ENCODE peak calls at places on chromosomes 11 and 22, in eight cellular contexts. One of them, this sample, is unnamed.
A peak's percentile ranks its signal among the peaks of the same experiment; 100 is the strongest.

GRCh38 chr11:34859496-34859895 is 56.7 kb downstream of the APIP start:
- DNase-seq in GM20000: no peak
- DNase-seq in IMR-90: no peak
- DNase-seq in RWPE1: no peak
- DNase-seq in esophagus squamous epithelium: no peak
- DNase-seq in bronchial epithelial cell: peak; percentile 22
- DNase-seq in Panc1: no peak
- DNase-seq in endothelial cell: no peak
- DNase-seq in this sample: no peak

GRCh38 chr22:30538280-30538679 is 8.3 kb downstream of the SEC14L6 start:
- DNase-seq in IMR-90: peak; percentile 19
- DNase-seq in esophagus squamous epithelium: no peak
- DNase-seq in bronchial epithelial cell: peak; percentile 70
- DNase-seq in endothelial cell: no peak
- DNase-seq in GM20000: no peak
- DNase-seq in RWPE1: no peak
- DNase-seq in Panc1: no peak
- DNase-seq in this sample: no peak

GRCh38 chr11:31956310-31956709 is 134.6 kb upstream of the RCN1 start:
- DNase-seq in bronchial epithelial cell: peak; percentile 61
- DNase-seq in RWPE1: no peak
- DNase-seq in esophagus squamous epithelium: no peak
- DNase-seq in IMR-90: peak; percentile 36
- DNase-seq in Panc1: no peak
- DNase-seq in endothelial cell: no peak
- DNase-seq in GM20000: no peak
- DNase-seq in this sample: no peak

GRCh38 chr11:15199693-15200092 is 85.0 kb downstream of the INSC start:
- DNase-seq in GM20000: no peak
- DNase-seq in RWPE1: peak; percentile 71
- DNase-seq in bronchial epithelial cell: peak; percentile 82
- DNase-seq in Panc1: no peak
- DNase-seq in esophagus squamous epithelium: no peak
- DNase-seq in IMR-90: peak; percentile 71
- DNase-seq in endothelial cell: no peak
- DNase-seq in this sample: peak; percentile 52

GRCh38 chr22:30246962-30247376 is 410 bp upstream of the LIF start:
- DNase-seq in endothelial cell: no peak
- DNase-seq in GM20000: no peak
- DNase-seq in esophagus squamous epithelium: no peak
- DNase-seq in RWPE1: no peak
- DNase-seq in bronchial epithelial cell: no peak
- DNase-seq in Panc1: no peak
- DNase-seq in IMR-90: no peak
- DNase-seq in this sample: no peak

GRCh38 chr11:93468286-93468685 is 74.9 kb downstream of the SMCO4 start:
- DNase-seq in GM20000: no peak
- DNase-seq in RWPE1: no peak
- DNase-seq in IMR-90: no peak
- DNase-seq in Panc1: no peak
- DNase-seq in bronchial epithelial cell: no peak
- DNase-seq in endothelial cell: no peak
- DNase-seq in esophagus squamous epithelium: no peak
- DNase-seq in this sample: no peak

GRCh38 chr22:28442264-28442950 is 237.2 kb downstream of the TTC28 start:
- DNase-seq in esophagus squamous epithelium: no peak
- DNase-seq in IMR-90: peak; percentile 69
- DNase-seq in endothelial cell: peak; percentile 81
- DNase-seq in RWPE1: peak; percentile 83
- DNase-seq in bronchial epithelial cell: peak; percentile 51
- DNase-seq in GM20000: peak; percentile 86
- DNase-seq in Panc1: no peak
- DNase-seq in this sample: no peak

GRCh38 chr11:69265911-69266510 is 27.9 kb upstream of the MYEOV start:
- DNase-seq in IMR-90: no peak
- DNase-seq in esophagus squamous epithelium: no peak
- DNase-seq in RWPE1: no peak
- DNase-seq in GM20000: no peak
- DNase-seq in bronchial epithelial cell: no peak
- DNase-seq in endothelial cell: no peak
- DNase-seq in Panc1: no peak
- DNase-seq in this sample: no peak

GRCh38 chr11:37988031-37988430 is 1390.0 kb upstream of the RAG2 start:
- DNase-seq in IMR-90: peak; percentile 17
- DNase-seq in RWPE1: no peak
- DNase-seq in GM20000: no peak
- DNase-seq in Panc1: no peak
- DNase-seq in bronchial epithelial cell: peak; percentile 67
- DNase-seq in endothelial cell: no peak
- DNase-seq in esophagus squamous epithelium: no peak
- DNase-seq in this sample: no peak

GRCh38 chr11:134557571-134558257 is 145.7 kb upstream of the B3GAT1 start:
- DNase-seq in bronchial epithelial cell: peak; percentile 40
- DNase-seq in endothelial cell: no peak
- DNase-seq in RWPE1: peak; percentile 38
- DNase-seq in GM20000: no peak
- DNase-seq in IMR-90: no peak
- DNase-seq in Panc1: no peak
- DNase-seq in esophagus squamous epithelium: no peak
- DNase-seq in this sample: no peak

GRCh38 chr22:33467718-33468117 is 409.5 kb upstream of the SYN3 start:
- DNase-seq in endothelial cell: no peak
- DNase-seq in GM20000: no peak
- DNase-seq in Panc1: no peak
- DNase-seq in IMR-90: no peak
- DNase-seq in esophagus squamous epithelium: no peak
- DNase-seq in bronchial epithelial cell: no peak
- DNase-seq in RWPE1: no peak
- DNase-seq in this sample: no peak

GRCh38 chr11:124900464-124900863 is 2.8 kb upstream of the ROBO4 start:
- DNase-seq in bronchial epithelial cell: peak; percentile 85
- DNase-seq in esophagus squamous epithelium: no peak
- DNase-seq in IMR-90: peak; percentile 93
- DNase-seq in Panc1: no peak
- DNase-seq in RWPE1: peak; percentile 89
- DNase-seq in GM20000: no peak
- DNase-seq in endothelial cell: no peak
- DNase-seq in this sample: no peak

GRCh38 chr22:39237276-39238123 is 7.3 kb downstream of the PDGFB start:
- DNase-seq in bronchial epithelial cell: no peak
- DNase-seq in endothelial cell: no peak
- DNase-seq in IMR-90: no peak
- DNase-seq in RWPE1: no peak
- DNase-seq in GM20000: peak; percentile 65
- DNase-seq in Panc1: no peak
- DNase-seq in esophagus squamous epithelium: no peak
- DNase-seq in this sample: no peak

GRCh38 chr11:73566977-73567755 is 30.7 kb downstream of the FAM168A start:
- DNase-seq in IMR-90: peak; percentile 41
- DNase-seq in esophagus squamous epithelium: no peak
- DNase-seq in GM20000: no peak
- DNase-seq in Panc1: no peak
- DNase-seq in bronchial epithelial cell: peak; percentile 58
- DNase-seq in RWPE1: no peak
- DNase-seq in endothelial cell: no peak
- DNase-seq in this sample: no peak

GRCh38 chr11:120835601-120836228 is 188.2 kb upstream of the TBCEL start:
- DNase-seq in IMR-90: peak; percentile 12
- DNase-seq in RWPE1: no peak
- DNase-seq in endothelial cell: no peak
- DNase-seq in esophagus squamous epithelium: no peak
- DNase-seq in bronchial epithelial cell: peak; percentile 17
- DNase-seq in GM20000: peak; percentile 57
- DNase-seq in Panc1: no peak
- DNase-seq in this sample: no peak
- TF ChIP-seq CTCF in IMR-90: no peak
- TF ChIP-seq CTCF in RWPE1: no peak
- TF ChIP-seq CTCF in endothelial cell: no peak
- TF ChIP-seq CTCF in esophagus squamous epithelium: no peak
- TF ChIP-seq CTCF in bronchial epithelial cell: no peak
- TF ChIP-seq CTCF in GM20000: no peak
- TF ChIP-seq CTCF in Panc1: no peak
- TF ChIP-seq CTCF in this sample: no peak

GRCh38 chr11:65479184-65480145 is 19.4 kb upstream of the MALAT1 start:
- DNase-seq in RWPE1: no peak
- DNase-seq in esophagus squamous epithelium: no peak
- DNase-seq in Panc1: no peak
- DNase-seq in bronchial epithelial cell: no peak
- DNase-seq in GM20000: no peak
- DNase-seq in IMR-90: peak; percentile 95
- DNase-seq in endothelial cell: no peak
- DNase-seq in this sample: peak; percentile 72
- TF ChIP-seq CTCF in RWPE1: no peak
- TF ChIP-seq CTCF in esophagus squamous epithelium: no peak
- TF ChIP-seq CTCF in Panc1: peak; percentile 82
- TF ChIP-seq CTCF in bronchial epithelial cell: peak; percentile 48
- TF ChIP-seq CTCF in GM20000: peak; percentile 36
- TF ChIP-seq CTCF in IMR-90: peak; percentile 61
- TF ChIP-seq CTCF in endothelial cell: no peak
- TF ChIP-seq CTCF in this sample: peak; percentile 34

GRCh38 chr11:128731041-128731663 is 37.3 kb downstream of the FLI1 start:
- DNase-seq in GM20000: no peak
- DNase-seq in IMR-90: no peak
- DNase-seq in esophagus squamous epithelium: no peak
- DNase-seq in bronchial epithelial cell: no peak
- DNase-seq in endothelial cell: no peak
- DNase-seq in Panc1: no peak
- DNase-seq in RWPE1: no peak
- DNase-seq in this sample: no peak

GRCh38 chr11:128727320-128727719 is 33.4 kb downstream of the FLI1 start:
- DNase-seq in GM20000: no peak
- DNase-seq in endothelial cell: no peak
- DNase-seq in esophagus squamous epithelium: no peak
- DNase-seq in RWPE1: no peak
- DNase-seq in bronchial epithelial cell: no peak
- DNase-seq in Panc1: no peak
- DNase-seq in IMR-90: no peak
- DNase-seq in this sample: no peak

GRCh38 chr11:128726464-128727139 is 32.7 kb downstream of the FLI1 start:
- DNase-seq in bronchial epithelial cell: no peak
- DNase-seq in Panc1: no peak
- DNase-seq in RWPE1: no peak
- DNase-seq in GM20000: peak; percentile 45
- DNase-seq in endothelial cell: no peak
- DNase-seq in IMR-90: no peak
- DNase-seq in esophagus squamous epithelium: peak; percentile 12
- DNase-seq in this sample: no peak

GRCh38 chr11:128727811-128728431 is 34.0 kb downstream of the FLI1 start:
- DNase-seq in endothelial cell: no peak
- DNase-seq in Panc1: no peak
- DNase-seq in bronchial epithelial cell: no peak
- DNase-seq in esophagus squamous epithelium: no peak
- DNase-seq in GM20000: no peak
- DNase-seq in IMR-90: no peak
- DNase-seq in RWPE1: no peak
- DNase-seq in this sample: no peak

DNA sequence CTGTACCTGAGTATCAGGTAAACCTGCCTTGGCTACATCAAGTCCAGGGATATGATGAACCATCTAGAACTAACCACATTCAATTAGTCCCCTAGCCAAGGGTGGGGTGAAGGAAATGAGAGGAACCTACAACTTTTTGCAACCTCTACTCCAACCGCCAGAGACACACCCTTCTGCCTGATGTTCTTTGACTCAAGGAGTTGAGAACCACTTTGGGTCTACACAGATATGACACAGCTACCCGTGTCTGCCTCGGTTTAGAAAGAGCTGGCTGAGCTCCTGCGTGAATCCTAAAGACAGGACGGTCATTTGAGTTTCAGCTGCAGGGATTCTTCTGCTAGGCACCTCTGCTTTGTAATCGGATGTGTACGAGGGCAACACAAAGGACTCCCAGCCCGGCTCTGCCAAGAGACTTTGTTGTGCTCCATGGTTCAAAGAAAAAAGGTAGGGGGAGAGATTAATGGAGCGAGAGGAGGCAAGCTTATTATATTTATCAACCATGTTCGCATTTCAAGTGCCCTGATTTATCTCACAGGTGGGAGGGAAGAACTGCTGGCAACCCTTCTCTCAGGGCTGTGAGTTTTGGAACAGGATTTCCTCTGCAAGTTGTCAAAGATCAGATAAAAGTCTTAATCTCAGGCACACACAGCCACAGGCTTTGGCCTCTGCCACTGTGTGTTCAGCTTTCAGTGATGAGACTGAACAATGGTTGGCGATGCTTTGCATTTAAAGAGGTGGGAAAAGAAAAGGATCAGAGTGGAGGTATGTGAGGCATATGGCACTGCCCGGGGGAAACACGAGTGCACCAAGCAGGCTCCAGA is 35.1 kb downstream of the FLI1 start:
- DNase-seq in endothelial cell: no peak
- DNase-seq in GM20000: no peak
- DNase-seq in Panc1: no peak
- DNase-seq in esophagus squamous epithelium: no peak
- DNase-seq in bronchial epithelial cell: no peak
- DNase-seq in IMR-90: no peak
- DNase-seq in RWPE1: no peak
- DNase-seq in this sample: no peak
- TF ChIP-seq CTCF in endothelial cell: no peak
- TF ChIP-seq CTCF in GM20000: no peak
- TF ChIP-seq CTCF in Panc1: no peak
- TF ChIP-seq CTCF in esophagus squamous epithelium: no peak
- TF ChIP-seq CTCF in bronchial epithelial cell: no peak
- TF ChIP-seq CTCF in IMR-90: no peak
- TF ChIP-seq CTCF in RWPE1: no peak
- TF ChIP-seq CTCF in this sample: no peak

GRCh38 chr11:67197606-67198005 is 68.7 kb upstream of the GRK2 start:
- DNase-seq in RWPE1: no peak
- DNase-seq in bronchial epithelial cell: no peak
- DNase-seq in IMR-90: no peak
- DNase-seq in esophagus squamous epithelium: no peak
- DNase-seq in endothelial cell: no peak
- DNase-seq in GM20000: no peak
- DNase-seq in Panc1: no peak
- DNase-seq in this sample: no peak

GRCh38 chr11:67194096-67194495 is 72.2 kb upstream of the GRK2 start:
- DNase-seq in Panc1: no peak
- DNase-seq in IMR-90: no peak
- DNase-seq in RWPE1: no peak
- DNase-seq in esophagus squamous epithelium: no peak
- DNase-seq in endothelial cell: no peak
- DNase-seq in GM20000: no peak
- DNase-seq in bronchial epithelial cell: no peak
- DNase-seq in this sample: no peak

GRCh38 chr11:67199751-67200150 is 66.5 kb upstream of the GRK2 start:
- DNase-seq in RWPE1: no peak
- DNase-seq in esophagus squamous epithelium: no peak
- DNase-seq in Panc1: no peak
- DNase-seq in IMR-90: no peak
- DNase-seq in GM20000: no peak
- DNase-seq in endothelial cell: no peak
- DNase-seq in bronchial epithelial cell: no peak
- DNase-seq in this sample: no peak

DNA sequence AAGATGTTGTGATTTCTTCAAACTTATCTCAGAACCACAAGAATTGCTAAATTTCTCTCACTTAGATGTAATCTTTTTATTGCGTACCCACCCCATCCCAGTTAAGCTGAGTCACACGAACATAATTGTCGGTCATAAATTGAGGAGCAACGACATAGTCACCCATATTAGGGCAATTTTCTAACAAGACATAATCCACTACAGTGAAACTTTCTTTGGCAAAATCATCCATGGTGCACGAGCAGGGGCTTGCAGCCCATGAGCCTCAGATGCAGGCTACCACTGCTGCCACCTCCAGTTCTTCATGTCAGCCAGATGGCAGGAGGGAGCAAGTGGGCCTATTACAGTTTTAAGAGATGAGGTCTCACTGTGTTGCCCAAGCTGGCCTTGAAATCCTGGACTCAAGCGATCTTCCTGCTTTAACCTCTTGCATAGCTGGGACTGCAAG is 70.3 kb upstream of the GRK2 start:
- DNase-seq in IMR-90: peak; percentile 23
- DNase-seq in GM20000: no peak
- DNase-seq in bronchial epithelial cell: no peak
- DNase-seq in Panc1: no peak
- DNase-seq in esophagus squamous epithelium: no peak
- DNase-seq in RWPE1: no peak
- DNase-seq in endothelial cell: no peak
- DNase-seq in this sample: no peak
- TF ChIP-seq CTCF in IMR-90: no peak
- TF ChIP-seq CTCF in GM20000: no peak
- TF ChIP-seq CTCF in bronchial epithelial cell: no peak
- TF ChIP-seq CTCF in Panc1: no peak
- TF ChIP-seq CTCF in esophagus squamous epithelium: no peak
- TF ChIP-seq CTCF in RWPE1: no peak
- TF ChIP-seq CTCF in endothelial cell: no peak
- TF ChIP-seq CTCF in this sample: no peak

This sample was measured in thoracic aorta.